ENCODE peak calls at places on chromosome 11, in eight cellular contexts. G is Karpas-422, X is GM23338, N is neural progenitor cell, V is heart left ventricle, Q is K562, D is tibial artery, W is Panc1. M is an unnamed sample.
A peak's percentile ranks its signal among the peaks of the same experiment; 100 is the strongest.

GRCh38 chr11:92885600-92885999 is 83.9 kb upstream of the MTNR1B start:
- DNase-seq in G (no peak), W (no peak), V (no peak), N (no peak), D (no peak), X (no peak), Q (no peak), M (no peak)

GRCh38 chr11:2266586-2267305 is 3.6 kb downstream of the ASCL2 start:
- DNase-seq in W (no peak), N (no peak), X (no peak), D (no peak), V (no peak), G (no peak), Q (no peak), M (no peak)

GRCh38 chr11:31873115-31873514 is 62.0 kb upstream of the PAX6 start:
- DNase-seq in N (no peak), G (no peak), W (no peak), Q (no peak), X (no peak), D (no peak), V (no peak), M (no peak)

GRCh38 chr11:11843233-11843632 is 1.5 kb downstream of the USP47 start:
- DNase-seq in D (no peak), G (peak; percentile 54), W (no peak), N (peak; percentile 11), V (no peak), Q (peak; percentile 55), X (no peak), M (peak; percentile 87)

GRCh38 chr11:127055240-127055639 is 54.7 kb upstream of the KIRREL3 start:
- DNase-seq in D (no peak), G (no peak), X (no peak), W (no peak), V (no peak), N (no peak), Q (no peak), M (no peak)

GRCh38 chr11:67302571-67303131 is 679 bp upstream of the SSH3 start:
- DNase-seq in W (no peak), N (peak; percentile 78), G (no peak), D (peak; percentile 36), X (peak; percentile 85), V (peak; percentile 69), Q (no peak), M (peak; percentile 21)

GRCh38 chr11:118052581-118053206 is 24.2 kb upstream of the TMPRSS4 start:
- DNase-seq in V (no peak), W (no peak), X (no peak), N (no peak), Q (peak; percentile 61), D (no peak), G (no peak), M (no peak)

GRCh38 chr11:94196363-94196762 is 67.7 kb downstream of the PANX1 start:
- DNase-seq in Q (no peak), G (no peak), V (no peak), X (no peak), W (no peak), N (no peak), D (no peak), M (peak; percentile 12)

GRCh38 chr11:126318642-126319373 is 14.9 kb downstream of the DCPS start:
- DNase-seq in W (no peak), N (no peak), Q (no peak), X (no peak), G (no peak), V (no peak), D (peak; percentile 62), M (peak; percentile 96)

DNA sequence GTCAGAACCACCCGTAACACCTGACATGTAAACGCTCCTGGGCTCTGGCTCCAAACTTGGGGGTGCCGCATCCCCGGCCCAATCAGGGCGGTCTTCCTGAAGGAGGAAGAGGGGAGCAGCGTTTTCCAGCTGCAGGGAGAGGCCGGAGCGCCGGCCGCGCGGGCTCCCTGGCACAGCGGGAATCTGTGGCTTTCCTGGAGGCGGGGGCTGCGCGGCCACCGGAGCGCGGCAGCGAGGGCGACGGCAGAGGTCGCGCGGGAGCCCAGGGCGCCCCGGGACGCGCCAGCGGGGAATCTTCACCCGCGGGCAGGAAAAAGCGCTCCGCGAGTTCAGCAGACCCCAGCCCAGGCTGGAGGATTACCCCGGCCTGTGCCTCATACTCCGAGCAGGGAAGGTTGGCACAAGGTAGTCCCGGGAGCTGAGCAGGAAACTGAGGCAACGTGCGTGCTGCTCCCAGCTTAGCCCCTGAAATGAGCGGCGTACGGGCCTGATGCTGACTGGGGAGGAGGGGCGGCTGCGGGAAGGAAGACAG is 600 bp upstream of the ESAM start:
- DNase-seq in D (no peak), W (no peak), Q (peak; percentile 55), V (no peak), G (no peak), X (no peak), N (peak; percentile 67), M (no peak)
- H3K27ac ChIP-seq in D (peak overlapping the region; percentile 98), W (peak overlapping the region; percentile 37), Q (no peak overlapping the region), V (peak overlapping the region; percentile 99), G (no peak overlapping the region), X (no peak overlapping the region), N (no peak overlapping the region), M (no peak overlapping the region)

DNA sequence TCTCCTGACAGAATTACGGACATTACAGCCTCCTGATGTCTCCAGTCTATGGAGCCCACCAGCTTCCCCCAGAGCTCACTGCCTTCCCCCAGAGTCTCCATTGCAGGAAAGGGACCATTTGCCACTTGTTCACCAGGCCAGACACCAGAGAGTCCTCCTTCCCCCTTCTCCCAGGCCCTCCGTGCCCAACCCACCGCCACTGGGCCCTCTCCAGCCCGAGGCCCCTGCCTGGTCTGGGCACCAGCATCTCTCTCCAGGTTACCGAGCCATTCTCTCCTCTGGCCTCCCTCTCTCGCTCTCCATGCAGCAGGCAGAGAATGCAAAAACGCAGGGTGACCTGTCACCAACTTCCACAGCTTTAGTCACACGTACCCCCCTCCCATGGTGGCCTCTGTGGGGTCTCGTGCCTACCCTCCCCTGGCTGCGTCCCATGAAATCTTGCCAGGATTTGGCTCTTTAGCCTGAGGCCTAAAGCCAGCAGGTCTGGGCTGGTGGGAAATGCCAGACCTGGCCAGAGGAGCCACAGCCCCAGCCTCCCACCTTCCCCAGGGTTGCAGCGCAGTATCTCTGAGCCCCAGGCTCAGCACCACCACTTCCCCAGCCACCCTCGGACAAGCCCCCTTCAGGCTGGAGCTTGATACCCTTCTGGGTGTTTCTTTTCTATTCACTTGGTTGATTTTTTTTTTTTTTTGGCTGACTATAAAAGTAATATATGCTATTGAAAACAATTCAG is 6.8 kb upstream of the SERPINH1 start:
- DNase-seq in V (peak; percentile 61), W (no peak), G (no peak), N (no peak), D (no peak), Q (no peak), X (no peak), M (no peak)
- H3K4me1 ChIP-seq in V (peaks cover 41% of the 10 kb centered on the region), W (peaks cover 17% of the 10 kb centered on the region), G (peaks cover 10% of the 10 kb centered on the region), N (peaks cover 44% of the 10 kb centered on the region), D (peaks cover 64% of the 10 kb centered on the region), Q (peaks cover 48% of the 10 kb centered on the region), X (peaks cover 38% of the 10 kb centered on the region), M (peaks cover 23% of the 10 kb centered on the region)

DNA sequence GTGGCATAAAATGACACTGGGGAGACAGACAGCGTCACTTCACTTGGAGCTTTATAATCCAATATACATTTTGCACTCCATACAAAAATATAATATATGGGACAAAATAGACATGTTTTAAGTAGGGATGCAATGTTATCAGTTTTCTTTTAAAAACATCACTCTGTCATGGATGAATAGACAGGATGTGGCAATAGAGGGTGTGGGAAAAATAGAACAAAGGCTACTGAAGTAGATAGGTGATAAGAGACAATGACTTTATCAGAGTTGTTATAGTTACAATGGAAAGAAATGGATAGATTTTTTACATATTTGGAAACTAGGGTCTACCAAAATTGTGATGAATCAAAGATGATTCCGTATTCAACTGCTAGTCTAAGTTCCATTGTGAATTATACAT is 13.1 kb upstream of the NOX4 start:
- DNase-seq in W (no peak), X (no peak), D (no peak), Q (no peak), G (no peak), N (no peak), V (no peak), M (no peak)
- H3K4me3 ChIP-seq in W (no peak overlapping the region), X (no peak overlapping the region), D (no peak overlapping the region), Q (no peak overlapping the region), G (no peak overlapping the region), N (no peak overlapping the region), V (no peak overlapping the region), M (no peak overlapping the region)

GRCh38 chr11:111947143-111947542 is 10.0 kb downstream of the DIXDC1 start:
- DNase-seq in V (no peak), D (no peak), Q (no peak), N (no peak), X (no peak), W (no peak), G (no peak), M (no peak)

GRCh38 chr11:111944651-111945051 is 7.5 kb downstream of the DIXDC1 start:
- DNase-seq in Q (no peak), V (no peak), W (no peak), X (no peak), N (no peak), D (no peak), G (no peak), M (peak; percentile 88)

GRCh38 chr11:111945198-111945597 is 8.1 kb downstream of the DIXDC1 start:
- DNase-seq in G (no peak), N (no peak), W (no peak), Q (no peak), X (no peak), D (no peak), V (no peak), M (no peak)

GRCh38 chr11:111944139-111944538 is 7.0 kb downstream of the DIXDC1 start:
- DNase-seq in N (no peak), X (peak; percentile 52), V (no peak), G (no peak), D (no peak), Q (no peak), W (no peak), M (peak; percentile 58)

DNA sequence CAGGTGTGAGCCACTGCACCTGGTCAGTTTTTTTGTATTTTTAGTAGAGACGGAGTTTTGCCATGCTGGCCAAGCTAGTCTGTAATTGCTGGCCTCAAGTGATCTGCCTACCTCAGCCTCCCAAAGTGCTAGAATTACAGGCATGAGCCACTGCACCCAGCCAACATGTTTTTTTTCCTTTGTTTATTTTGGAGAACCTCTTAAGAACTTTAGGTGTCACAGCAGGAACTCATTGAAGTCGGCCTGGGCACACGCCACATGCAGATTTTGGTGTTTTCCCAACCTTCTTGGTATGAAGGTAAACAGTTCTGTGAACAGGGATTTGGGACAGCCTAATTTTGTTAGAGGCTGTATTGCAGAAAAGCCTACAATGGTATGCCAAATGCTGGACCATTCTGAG is 9.4 kb downstream of the DIXDC1 start:
- DNase-seq in W (no peak), V (no peak), X (no peak), G (no peak), Q (no peak), N (no peak), D (no peak), M (no peak)
- H3K27ac ChIP-seq in W (no peak overlapping the region), V (no peak overlapping the region), X (peak overlapping the region; percentile 20), G (no peak overlapping the region), Q (no peak overlapping the region), N (no peak overlapping the region), D (peak overlapping the region; percentile 72), M (no peak overlapping the region)

DNA sequence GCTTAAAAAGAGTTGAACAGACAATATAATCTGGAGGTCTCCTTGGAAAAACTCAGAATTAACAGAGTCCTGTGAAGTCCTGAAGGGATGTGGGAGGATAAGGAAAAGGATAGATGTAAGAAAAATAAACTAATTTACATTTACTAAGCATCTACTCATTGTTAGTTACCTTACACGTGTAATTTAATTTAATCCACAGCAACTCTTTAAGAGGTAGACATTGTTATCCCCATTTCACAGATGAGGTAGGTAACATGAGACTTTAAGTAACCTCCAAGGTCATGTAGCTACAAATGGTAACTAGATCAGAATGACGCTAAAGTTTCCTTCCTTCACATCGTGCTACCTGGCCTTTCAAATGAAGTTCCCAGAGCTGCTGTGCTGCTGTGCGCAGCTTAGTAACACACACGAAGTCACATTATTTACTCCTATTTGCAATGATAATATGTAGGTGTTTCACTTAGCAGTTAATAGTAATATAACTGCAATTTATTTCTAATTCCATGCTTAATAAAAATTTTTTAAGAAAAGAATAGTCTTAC is 5.7 kb upstream of the PDE3B start:
- DNase-seq in X (peak; percentile 6), D (no peak), Q (no peak), N (no peak), W (no peak), V (no peak), G (no peak), M (no peak)
- H3K4me1 ChIP-seq in X (no peaks in the 10 kb centered on the region), D (no peaks in the 10 kb centered on the region), Q (peaks cover 16% of the 10 kb centered on the region), N (peaks cover 4% of the 10 kb centered on the region), W (peaks cover 16% of the 10 kb centered on the region), V (peaks cover under 1% of the 10 kb centered on the region), G (no peaks in the 10 kb centered on the region), M (no peaks in the 10 kb centered on the region)

M was measured in mammary epithelial cell.